ENCODE peak calls at places on chromosome 19, in ten cellular contexts. Y is Caco-2, K is left ventricle myocardium inferior, Z is cardiac fibroblast, V is NB4, A is breast epithelium, M is fibroblast of the aortic adventitia, L is fibroblast of villous mesenchyme, F is ascending aorta, B is WERI-Rb-1. Q is an unnamed sample.

GRCh38 chr19:46481187-46481586 is 9.8 kb upstream of the PNMA8A start:
- DNase-seq in Y (no peak), K (no peak), Z (peak), V (no peak), A (no peak), M (peak), L (peak), F (no peak), B (no peak), Q (no peak)

GRCh38 chr19:15372470-15372869 is 7.1 kb downstream of the AKAP8 start:
- DNase-seq in Y (no peak), K (no peak), Z (no peak), V (no peak), A (no peak), M (no peak), L (no peak), F (no peak), B (no peak), Q (no peak)

GRCh38 chr19:343451-343931 is 1.1 kb downstream of the MIER2 start:
- DNase-seq in Y (no peak), K (no peak), Z (peak), V (no peak), A (no peak), M (peak), L (peak), F (no peak), B (no peak), Q (no peak)

GRCh38 chr19:35299523-35300339 is 7.8 kb downstream of the MAG start:
- DNase-seq in Y (no peak), K (no peak), Z (no peak), V (no peak), A (no peak), M (no peak), L (no peak), F (no peak), B (no peak), Q (no peak)

GRCh38 chr19:47863514-47863936 is 4.5 kb downstream of the TPRX2 start:
- DNase-seq in Y (peak), K (peak), Z (peak), V (peak), A (peak), M (peak), L (peak), F (peak), B (peak), Q (peak)

GRCh38 chr19:47274891-47275865 is 493 bp downstream of the INAFM1 start:
- DNase-seq in Y (peak), K (peak), Z (peak), V (no peak), A (no peak), M (no peak), L (no peak), F (no peak), B (peak), Q (no peak)

GRCh38 chr19:7482584-7483439 is 6.0 kb downstream of the PEX11G start:
- DNase-seq in Y (no peak), K (peak), Z (no peak), V (no peak), A (no peak), M (no peak), L (peak), F (no peak), B (no peak), Q (no peak)

GRCh38 chr19:17865364-17866311 is 5.9 kb downstream of the RPL18A start:
- DNase-seq in Y (peak), K (no peak), Z (peak), V (peak), A (no peak), M (no peak), L (no peak), F (no peak), B (peak), Q (no peak)

GRCh38 chr19:8307965-8308866 is at the start of gene CD320:
- DNase-seq in Y (peak), K (peak), Z (peak), V (peak), A (peak), M (peak), L (peak), F (peak), B (peak), Q (peak)

GRCh38 chr19:37981785-37982475 is 74.9 kb downstream of the SIPA1L3 start:
- DNase-seq in Y (peak), K (no peak), Z (no peak), V (no peak), A (no peak), M (no peak), L (peak), F (no peak), B (no peak), Q (no peak)

GRCh38 chr19:29812080-29812880 is 489 bp downstream of the CCNE1 start:
- DNase-seq in Y (peak), K (peak), Z (no peak), V (peak), A (no peak), M (no peak), L (no peak), F (no peak), B (no peak), Q (peak)

GRCh38 chr19:18029617-18030338 is 21.8 kb downstream of the ARRDC2 start:
- DNase-seq in Y (peak), K (no peak), Z (peak), V (no peak), A (peak), M (no peak), L (peak), F (no peak), B (no peak), Q (no peak)

GRCh38 chr19:16660763-16661479 is at the start of gene TMEM38A:
- DNase-seq in Y (peak), K (peak), Z (no peak), V (peak), A (peak), M (no peak), L (no peak), F (no peak), B (peak), Q (peak)

GRCh38 chr19:22628401-22628800 is 5.7 kb upstream of the ZNF492 start:
- DNase-seq in Y (no peak), K (no peak), Z (no peak), V (no peak), A (no peak), M (no peak), L (no peak), F (no peak), B (no peak), Q (no peak)

GRCh38 chr19:3782903-3783302 is 3.3 kb downstream of the MATK start:
- DNase-seq in Y (no peak), K (no peak), Z (no peak), V (no peak), A (no peak), M (no peak), L (no peak), F (no peak), B (no peak), Q (no peak)

GRCh38 chr19:38850231-38850975 is 617 bp upstream of the HNRNPL start:
- DNase-seq in Y (peak), K (peak), Z (peak), V (peak), A (peak), M (peak), L (peak), F (peak), B (peak), Q (peak)

GRCh38 chr19:10701955-10702307 is 692 bp downstream of the QTRT1 start:
- DNase-seq in Y (no peak), K (no peak), Z (no peak), V (peak), A (no peak), M (no peak), L (no peak), F (no peak), B (peak), Q (peak)

GRCh38 chr19:58356236-58356970 is 3.1 kb upstream of the A1BG start:
- DNase-seq in Y (no peak), K (no peak), Z (peak), V (no peak), A (no peak), M (peak), L (peak), F (no peak), B (no peak), Q (peak)

GRCh38 chr19:34428549-34429285 is 536 bp downstream of the UBA2 start:
- DNase-seq in Y (peak), K (peak), Z (peak), V (peak), A (no peak), M (peak), L (peak), F (no peak), B (peak), Q (no peak)

GRCh38 chr19:18809149-18809978 is 18.3 kb upstream of the COMP start:
- DNase-seq in Y (no peak), K (peak), Z (peak), V (peak), A (peak), M (peak), L (peak), F (peak), B (no peak), Q (no peak)

GRCh38 chr19:31214997-31215396 is 134.2 kb downstream of the TSHZ3 start:
- DNase-seq in Y (no peak), K (no peak), Z (peak), V (no peak), A (no peak), M (no peak), L (no peak), F (no peak), B (no peak), Q (no peak)
- TF ChIP-seq CTCF in Y (no peak), K (no peak), Z (no peak), V (no peak), A (no peak), M (no peak), L (no peak), F (no peak), B (no peak), Q (no peak)

GRCh38 chr19:13978306-13978705 is 26.0 kb downstream of the DCAF15 start:
- DNase-seq in Y (peak), K (peak), Z (no peak), V (no peak), A (peak), M (no peak), L (peak), F (peak), B (peak), Q (no peak)

GRCh38 chr19:13979686-13980085 is 26.4 kb downstream of the RFX1 start:
- DNase-seq in Y (no peak), K (no peak), Z (no peak), V (no peak), A (no peak), M (no peak), L (no peak), F (no peak), B (no peak), Q (no peak)

GRCh38 chr19:13980340-13980739 is 25.8 kb downstream of the RFX1 start:
- DNase-seq in Y (no peak), K (no peak), Z (no peak), V (no peak), A (no peak), M (no peak), L (no peak), F (no peak), B (no peak), Q (no peak)

GRCh38 chr19:13978721-13979191 is 26.4 kb downstream of the DCAF15 start:
- DNase-seq in Y (peak), K (no peak), Z (no peak), V (no peak), A (no peak), M (no peak), L (no peak), F (no peak), B (no peak), Q (no peak)

GRCh38 chr19:13979224-13979623 is 26.9 kb downstream of the RFX1 start:
- DNase-seq in Y (peak), K (no peak), Z (no peak), V (no peak), A (no peak), M (no peak), L (no peak), F (no peak), B (no peak), Q (no peak)
- H3K4me3 ChIP-seq in Y (peak), K (peak), Z (no peak), V (no peak), A (peak), M (no peak), L (peak), F (peak), B (no peak), Q (no peak)

GRCh38 chr19:53015159-53015558 is 1.4 kb downstream of the ERVV-1 start:
- DNase-seq in Y (no peak), K (no peak), Z (no peak), V (no peak), A (no peak), M (no peak), L (no peak), F (no peak), B (no peak), Q (no peak)

GRCh38 chr19:53015730-53016129 is 2.0 kb downstream of the ERVV-1 start:
- DNase-seq in Y (no peak), K (no peak), Z (no peak), V (no peak), A (no peak), M (no peak), L (no peak), F (no peak), B (no peak), Q (no peak)

DNA sequence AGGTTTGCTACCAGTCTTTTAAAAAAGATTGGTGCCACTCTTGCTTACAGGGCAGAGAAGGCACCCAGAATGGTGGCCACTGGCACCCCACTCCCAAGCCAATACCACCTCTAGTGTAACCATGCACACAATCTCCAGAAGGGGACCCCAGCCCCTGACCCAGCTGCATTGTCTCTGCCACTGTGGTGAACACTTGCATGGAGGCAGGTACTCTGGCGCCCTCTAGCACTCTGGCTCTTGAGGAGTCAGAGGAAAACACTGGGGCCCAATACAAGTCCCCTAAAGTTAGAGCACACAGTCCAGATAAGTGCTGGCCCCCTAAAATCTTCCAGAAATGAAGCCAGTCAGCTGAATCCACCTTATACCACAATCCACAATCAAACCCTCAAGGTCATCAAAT is 6.0 kb downstream of the ERVV-1 start:
- DNase-seq in Y (no peak), K (no peak), Z (peak), V (peak), A (no peak), M (no peak), L (peak), F (no peak), B (peak), Q (no peak)
- TF ChIP-seq CTCF in Y (no peak), K (no peak), Z (peak), V (peak), A (no peak), M (no peak), L (peak), F (no peak), B (peak), Q (no peak)

GRCh38 chr19:42497492-42498226 is 30.6 kb downstream of the CEACAM1 start:
- DNase-seq in Y (peak), K (no peak), Z (no peak), V (no peak), A (no peak), M (no peak), L (no peak), F (no peak), B (no peak), Q (peak)
- H3K4me3 ChIP-seq in Y (no peak), K (no peak), Z (no peak), V (no peak), A (no peak), M (no peak), L (no peak), F (no peak), B (no peak), Q (no peak)

DNA sequence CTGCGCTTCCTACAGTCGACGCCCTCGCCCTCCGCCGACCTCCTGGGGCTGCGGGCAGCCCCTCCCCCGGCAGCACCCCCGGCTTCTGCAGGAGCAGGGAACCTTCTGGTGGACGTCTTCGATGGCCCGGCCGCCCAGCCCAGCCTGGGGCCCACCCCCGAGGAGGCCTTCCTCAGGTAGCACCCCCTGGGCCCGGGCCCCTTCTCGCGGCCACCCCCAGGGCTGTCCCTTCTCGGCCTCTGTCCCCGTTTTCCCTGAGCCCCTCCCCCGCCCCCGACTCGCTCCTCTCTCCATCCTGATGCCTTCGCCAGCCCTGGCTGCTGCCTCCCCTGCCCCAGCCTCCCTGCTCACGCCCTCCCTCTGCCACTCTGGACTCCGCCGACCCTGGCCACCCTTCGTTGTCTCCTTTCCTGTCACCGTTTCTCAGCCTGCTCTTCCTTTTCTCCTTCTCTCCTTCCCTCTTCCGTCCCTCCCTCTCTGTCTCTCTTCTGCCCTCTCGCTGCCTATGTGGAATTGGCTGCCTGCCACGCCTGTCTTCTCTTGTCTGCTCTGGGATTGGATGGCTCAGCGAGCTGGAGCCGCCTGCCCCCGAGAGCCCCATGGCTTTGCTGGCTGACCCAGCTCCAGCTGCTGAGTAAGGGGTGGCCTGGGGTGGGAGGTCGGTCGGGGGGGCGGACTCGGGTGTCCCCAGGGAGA is 11.0 kb downstream of the FUZ start:
- DNase-seq in Y (peak), K (peak), Z (peak), V (no peak), A (peak), M (peak), L (peak), F (peak), B (peak), Q (no peak)
- TF ChIP-seq CTCF in Y (no peak), K (peak), Z (peak), V (no peak), A (no peak), M (peak), L (peak), F (no peak), B (no peak), Q (no peak)

GRCh38 chr19:2488942-2489731 is 13.2 kb downstream of the GADD45B start:
- DNase-seq in Y (no peak), K (peak), Z (peak), V (peak), A (no peak), M (no peak), L (peak), F (no peak), B (no peak), Q (no peak)
- H3K4me3 ChIP-seq in Y (no peak), K (peak), Z (peak), V (no peak), A (peak), M (peak), L (peak), F (peak), B (peak), Q (peak)

Q was measured in GM06990.